ENCODE peak calls at places on chromosomes 2 and 18, in five cellular contexts. J is naive B cell; E is activated T-cell treated with anti-CD3 and anti-CD28 coated beads, Interleukin-2, amount 50 U/mL, for 48 hours; S is KBM-7; D is left lung. W is an unnamed sample.

GRCh38 chr2:8657423-8658062 is 24.3 kb upstream of the ID2 start:
- DNase-seq in J (no peak), E (peak), S (peak), D (no peak), W (no peak)

GRCh38 chr2:150983498-150983897 is 278.2 kb downstream of the RBM43 start:
- DNase-seq in J (no peak), E (no peak), S (no peak), D (no peak), W (no peak)

GRCh38 chr2:25339791-25340339 is 1.9 kb downstream of the DNMT3A start:
- DNase-seq in J (no peak), E (peak), S (no peak), D (peak), W (no peak)

GRCh38 chr2:177325554-177325953 is 61.0 kb upstream of the NFE2L2 start:
- DNase-seq in J (no peak), E (no peak), S (no peak), D (no peak), W (no peak)

GRCh38 chr2:144559681-144560080 is 39.8 kb upstream of the ZEB2 start:
- DNase-seq in J (no peak), E (no peak), S (no peak), D (no peak), W (no peak)

GRCh38 chr2:240449764-240450531 is 14.5 kb downstream of the GPC1 start:
- DNase-seq in J (no peak), E (no peak), S (no peak), D (no peak), W (peak)

GRCh38 chr2:118386636-118387302 is 298.5 kb downstream of the INSIG2 start:
- DNase-seq in J (no peak), E (no peak), S (no peak), D (no peak), W (no peak)

GRCh38 chr2:240643811-240644150 is 18.5 kb downstream of the GPR35 start:
- DNase-seq in J (no peak), E (no peak), S (no peak), D (no peak), W (no peak)

GRCh38 chr2:44946681-44947360 is 5.3 kb downstream of the SIX3 start:
- DNase-seq in J (no peak), E (no peak), S (no peak), D (no peak), W (no peak)

GRCh38 chr18:41992066-41992465 is 37.0 kb downstream of the PIK3C3 start:
- DNase-seq in J (no peak), E (no peak), S (peak), D (no peak), W (peak)

GRCh38 chr2:12778369-12778768 is 61.6 kb downstream of the TRIB2 start:
- DNase-seq in J (no peak), E (no peak), S (no peak), D (no peak), W (no peak)

GRCh38 chr2:55986700-55987440 is 63.3 kb upstream of the EFEMP1 start:
- DNase-seq in J (no peak), E (no peak), S (no peak), D (no peak), W (no peak)

GRCh38 chr2:176614049-176614448 is 344.8 kb downstream of the MTX2 start:
- DNase-seq in J (no peak), E (no peak), S (no peak), D (no peak), W (peak)

GRCh38 chr2:116510117-116510671 is 1304.3 kb upstream of the DDX18 start:
- DNase-seq in J (no peak), E (no peak), S (peak), D (no peak), W (peak)

GRCh38 chr2:128644156-128644555 is 325.5 kb upstream of the HS6ST1 start:
- DNase-seq in J (no peak), E (no peak), S (no peak), D (no peak), W (no peak)

GRCh38 chr2:109343460-109343859 is 214.5 kb downstream of the SH3RF3 start:
- DNase-seq in J (no peak), E (no peak), S (no peak), D (no peak), W (no peak)

GRCh38 chr18:48467231-48467630 is 58.0 kb upstream of the ZBTB7C start:
- DNase-seq in J (no peak), E (no peak), S (no peak), D (no peak), W (no peak)

GRCh38 chr2:225841314-225841713 is 441.8 kb downstream of the NYAP2 start:
- DNase-seq in J (no peak), E (no peak), S (no peak), D (no peak), W (no peak)

GRCh38 chr2:11398710-11399109 is 54.3 kb upstream of the ROCK2 start:
- DNase-seq in J (no peak), E (no peak), S (no peak), D (peak), W (no peak)

GRCh38 chr18:80046011-80046410 is 11.8 kb downstream of the RBFA start:
- DNase-seq in J (no peak), E (no peak), S (no peak), D (no peak), W (no peak)

GRCh38 chr2:230674930-230675672 is 37.5 kb upstream of the CAB39 start:
- DNase-seq in J (no peak), E (no peak), S (no peak), D (no peak), W (no peak)

GRCh38 chr18:38312532-38312931 is 746.9 kb upstream of the CELF4 start:
- DNase-seq in J (no peak), E (no peak), S (no peak), D (no peak), W (no peak)

GRCh38 chr2:18178736-18179349 is 300.4 kb downstream of the KCNS3 start:
- DNase-seq in J (peak), E (peak), S (peak), D (no peak), W (peak)

GRCh38 chr2:45610281-45611019 is 617 bp downstream of the SRBD1 start:
- DNase-seq in J (no peak), E (peak), S (peak), D (peak), W (peak)

GRCh38 chr18:79950440-79951341 is 762 bp downstream of the SLC66A2 start:
- DNase-seq in J (peak), E (no peak), S (peak), D (peak), W (peak)

GRCh38 chr2:32384529-32384928 is 27.7 kb downstream of the BIRC6 start:
- DNase-seq in J (no peak), E (no peak), S (no peak), D (no peak), W (peak)

GRCh38 chr2:151927501-151928221 is 99.4 kb upstream of the ARL5A start:
- DNase-seq in J (no peak), E (no peak), S (no peak), D (no peak), W (no peak)

GRCh38 chr2:172927381-172928357 is 148.0 kb upstream of the MAP3K20 start:
- DNase-seq in J (no peak), E (no peak), S (no peak), D (peak), W (no peak)

W was measured in NB4.